ENCODE peak calls at places on chromosomes 7 and 10, in four cellular contexts. P is CD8-positive, alpha-beta T cell; F is HFFc6; C is hypothalamus. E is an unnamed sample.

GRCh38 chr7:159197066-159197975 is 52.7 kb upstream of the VIPR2 start:
- DNase-seq in F (no peak), C (no peak), P (no peak), E (no peak)

GRCh38 chr10:103676851-103677417 is 178.4 kb downstream of the SH3PXD2A start:
- DNase-seq in F (peak), C (no peak), P (no peak), E (peak)

GRCh38 chr7:137879357-137880158 is 32.8 kb upstream of the DGKI start:
- DNase-seq in P (no peak), F (peak), C (no peak), E (no peak)

GRCh38 chr10:133327651-133328357 is 8.9 kb downstream of the CALY start:
- DNase-seq in P (no peak), F (no peak), C (no peak), E (no peak)

GRCh38 chr10:5959116-5959515 is 18.2 kb downstream of the IL15RA start:
- DNase-seq in F (no peak), P (no peak), C (no peak), E (no peak)

GRCh38 chr7:66741706-66742053 is 1.1 kb downstream of the RABGEF1 start:
- DNase-seq in C (no peak), P (no peak), F (no peak), E (no peak)

GRCh38 chr10:13066527-13066926 is 33.4 kb upstream of the OPTN start:
- DNase-seq in P (no peak), F (no peak), C (no peak), E (no peak)

GRCh38 chr7:74412061-74412460 is 41.6 kb upstream of the GTF2IRD1 start:
- DNase-seq in P (no peak), C (no peak), F (no peak), E (no peak)

GRCh38 chr10:94299417-94299816 is 63.3 kb downstream of the NOC3L start:
- DNase-seq in P (no peak), F (peak), C (no peak), E (peak)

GRCh38 chr10:48981310-48981907 is 41.8 kb upstream of the LRRC18 start:
- DNase-seq in F (peak), C (peak), P (no peak), E (peak)

GRCh38 chr7:100061518-100062193 is 12.1 kb downstream of the ZSCAN21 start:
- DNase-seq in P (no peak), F (no peak), C (no peak), E (no peak)

GRCh38 chr10:32207544-32207943 is 139.4 kb downstream of the EPC1 start:
- DNase-seq in P (peak), F (peak), C (no peak), E (peak)

GRCh38 chr7:3493499-3493898 is 192.4 kb downstream of the SDK1 start:
- DNase-seq in F (no peak), P (no peak), C (no peak), E (peak)

GRCh38 chr7:110399421-110399820 is 691.5 kb upstream of the LRRN3 start:
- DNase-seq in F (no peak), P (no peak), C (no peak), E (no peak)

GRCh38 chr7:43431020-43431595 is 151.8 kb upstream of the STK17A start:
- DNase-seq in P (no peak), C (no peak), F (peak), E (peak)

GRCh38 chr7:51295435-51296269 is 21.0 kb downstream of the COBL start:
- DNase-seq in F (no peak), P (no peak), C (no peak), E (no peak)

GRCh38 chr7:4712371-4713182 is 30.5 kb downstream of the FOXK1 start:
- DNase-seq in F (peak), C (no peak), P (no peak), E (peak)

GRCh38 chr10:113970641-113971040 is 73.0 kb upstream of the ADRB1 start:
- DNase-seq in C (no peak), P (no peak), F (no peak), E (no peak)

GRCh38 chr10:28810062-28810870 is 132.9 kb downstream of the BAMBI start:
- DNase-seq in F (no peak), C (no peak), P (no peak), E (peak)

GRCh38 chr7:14596421-14596820 is 306.1 kb downstream of the DGKB start:
- DNase-seq in C (no peak), F (peak), P (no peak), E (peak)

GRCh38 chr7:79157281-79157680 is 296.2 kb downstream of the MAGI2 start:
- DNase-seq in C (no peak), F (no peak), P (no peak), E (no peak)

GRCh38 chr10:113319450-113319849 is 233.4 kb upstream of the HABP2 start:
- DNase-seq in C (no peak), P (no peak), F (no peak), E (no peak)